ENCODE peak calls at places on chromosome 4, in eight cellular contexts. One of them, this sample, is unnamed.
A peak's percentile ranks its signal among the peaks of the same experiment; 100 is the strongest.

GRCh38 chr4:5940470-5941203 is 47.8 kb upstream of the CRMP1 start:
- DNase-seq in mucosa of descending colon: no peak
- DNase-seq in spleen: peak; percentile 42
- DNase-seq in cardiac fibroblast: peak; percentile 12
- DNase-seq in brain microvascular endothelial cell: peak; percentile 11
- DNase-seq in DND-41: no peak
- DNase-seq in neural progenitor cell: peak; percentile 46
- DNase-seq in NB4: peak; percentile 57
- DNase-seq in this sample: no peak

GRCh38 chr4:188246488-188246887 is 107.2 kb downstream of the TRIML1 start:
- DNase-seq in mucosa of descending colon: no peak
- DNase-seq in spleen: no peak
- DNase-seq in cardiac fibroblast: peak; percentile 36
- DNase-seq in brain microvascular endothelial cell: no peak
- DNase-seq in DND-41: no peak
- DNase-seq in neural progenitor cell: peak; percentile 50
- DNase-seq in NB4: peak; percentile 4
- DNase-seq in this sample: no peak

GRCh38 chr4:10015140-10015753 is 6.0 kb downstream of the SLC2A9 start:
- DNase-seq in mucosa of descending colon: no peak
- DNase-seq in spleen: no peak
- DNase-seq in cardiac fibroblast: peak; percentile 79
- DNase-seq in brain microvascular endothelial cell: peak; percentile 57
- DNase-seq in DND-41: peak; percentile 50
- DNase-seq in neural progenitor cell: peak; percentile 72
- DNase-seq in NB4: peak; percentile 82
- DNase-seq in this sample: no peak

GRCh38 chr4:24771241-24771640 is 24.1 kb upstream of the SOD3 start:
- DNase-seq in mucosa of descending colon: no peak
- DNase-seq in spleen: no peak
- DNase-seq in cardiac fibroblast: no peak
- DNase-seq in brain microvascular endothelial cell: no peak
- DNase-seq in DND-41: no peak
- DNase-seq in neural progenitor cell: no peak
- DNase-seq in NB4: no peak
- DNase-seq in this sample: no peak

GRCh38 chr4:168097161-168097560 is 4.8 kb downstream of the ANXA10 start:
- DNase-seq in mucosa of descending colon: no peak
- DNase-seq in spleen: no peak
- DNase-seq in cardiac fibroblast: peak; percentile 9
- DNase-seq in brain microvascular endothelial cell: no peak
- DNase-seq in DND-41: no peak
- DNase-seq in neural progenitor cell: no peak
- DNase-seq in NB4: no peak
- DNase-seq in this sample: no peak

GRCh38 chr4:83658806-83659205 is 122.9 kb downstream of the GPAT3 start:
- DNase-seq in mucosa of descending colon: no peak
- DNase-seq in spleen: no peak
- DNase-seq in cardiac fibroblast: no peak
- DNase-seq in brain microvascular endothelial cell: peak; percentile 12
- DNase-seq in DND-41: no peak
- DNase-seq in neural progenitor cell: no peak
- DNase-seq in NB4: no peak
- DNase-seq in this sample: no peak

GRCh38 chr4:165199286-165199685 is 8.1 kb upstream of the KLHL2 start:
- DNase-seq in mucosa of descending colon: no peak
- DNase-seq in spleen: no peak
- DNase-seq in cardiac fibroblast: no peak
- DNase-seq in brain microvascular endothelial cell: no peak
- DNase-seq in DND-41: no peak
- DNase-seq in neural progenitor cell: no peak
- DNase-seq in NB4: no peak
- DNase-seq in this sample: no peak

GRCh38 chr4:64774626-64775025 is 365.4 kb upstream of the TECRL start:
- DNase-seq in mucosa of descending colon: no peak
- DNase-seq in spleen: no peak
- DNase-seq in cardiac fibroblast: no peak
- DNase-seq in brain microvascular endothelial cell: no peak
- DNase-seq in DND-41: no peak
- DNase-seq in neural progenitor cell: no peak
- DNase-seq in NB4: no peak
- DNase-seq in this sample: no peak

GRCh38 chr4:183855651-183856190 is 49.4 kb upstream of the STOX2 start:
- DNase-seq in mucosa of descending colon: no peak
- DNase-seq in spleen: no peak
- DNase-seq in cardiac fibroblast: no peak
- DNase-seq in brain microvascular endothelial cell: no peak
- DNase-seq in DND-41: no peak
- DNase-seq in neural progenitor cell: no peak
- DNase-seq in NB4: no peak
- DNase-seq in this sample: no peak

GRCh38 chr4:109969909-109970308 is 57.2 kb downstream of the EGF start:
- DNase-seq in mucosa of descending colon: no peak
- DNase-seq in spleen: no peak
- DNase-seq in cardiac fibroblast: no peak
- DNase-seq in brain microvascular endothelial cell: no peak
- DNase-seq in DND-41: peak; percentile 30
- DNase-seq in neural progenitor cell: no peak
- DNase-seq in NB4: peak; percentile 11
- DNase-seq in this sample: no peak

GRCh38 chr4:25638221-25638601 is 17.4 kb upstream of the SLC34A2 start:
- DNase-seq in mucosa of descending colon: no peak
- DNase-seq in spleen: peak; percentile 16
- DNase-seq in cardiac fibroblast: no peak
- DNase-seq in brain microvascular endothelial cell: no peak
- DNase-seq in DND-41: no peak
- DNase-seq in neural progenitor cell: no peak
- DNase-seq in NB4: no peak
- DNase-seq in this sample: no peak

GRCh38 chr4:187208641-187209040 is 485.0 kb upstream of the FAT1 start:
- DNase-seq in mucosa of descending colon: no peak
- DNase-seq in spleen: no peak
- DNase-seq in cardiac fibroblast: no peak
- DNase-seq in brain microvascular endothelial cell: no peak
- DNase-seq in DND-41: no peak
- DNase-seq in neural progenitor cell: no peak
- DNase-seq in NB4: no peak
- DNase-seq in this sample: no peak

GRCh38 chr4:41334182-41334581 is 77.5 kb downstream of the UCHL1 start:
- DNase-seq in mucosa of descending colon: no peak
- DNase-seq in spleen: no peak
- DNase-seq in cardiac fibroblast: no peak
- DNase-seq in brain microvascular endothelial cell: no peak
- DNase-seq in DND-41: no peak
- DNase-seq in neural progenitor cell: no peak
- DNase-seq in NB4: no peak
- DNase-seq in this sample: no peak

GRCh38 chr4:73275318-73275654 is 16.7 kb upstream of the ANKRD17 start:
- DNase-seq in mucosa of descending colon: no peak
- DNase-seq in spleen: no peak
- DNase-seq in cardiac fibroblast: no peak
- DNase-seq in brain microvascular endothelial cell: no peak
- DNase-seq in DND-41: no peak
- DNase-seq in neural progenitor cell: no peak
- DNase-seq in NB4: no peak
- DNase-seq in this sample: no peak

GRCh38 chr4:140427104-140427918 is at the start of gene CLGN:
- DNase-seq in mucosa of descending colon: peak; percentile 66
- DNase-seq in spleen: peak; percentile 89
- DNase-seq in cardiac fibroblast: peak; percentile 43
- DNase-seq in brain microvascular endothelial cell: peak; percentile 22
- DNase-seq in DND-41: peak; percentile 69
- DNase-seq in neural progenitor cell: peak; percentile 97
- DNase-seq in NB4: peak; percentile 81
- DNase-seq in this sample: peak; percentile 73

GRCh38 chr4:71520850-71521249 is 182.0 kb downstream of the SLC4A4 start:
- DNase-seq in mucosa of descending colon: no peak
- DNase-seq in spleen: no peak
- DNase-seq in cardiac fibroblast: no peak
- DNase-seq in brain microvascular endothelial cell: no peak
- DNase-seq in DND-41: no peak
- DNase-seq in neural progenitor cell: no peak
- DNase-seq in NB4: no peak
- DNase-seq in this sample: no peak

GRCh38 chr4:663438-664428 is 10.3 kb downstream of the ATP5ME start:
- DNase-seq in mucosa of descending colon: peak; percentile 81
- DNase-seq in spleen: peak; percentile 95
- DNase-seq in cardiac fibroblast: no peak
- DNase-seq in brain microvascular endothelial cell: no peak
- DNase-seq in DND-41: peak; percentile 91
- DNase-seq in neural progenitor cell: peak; percentile 83
- DNase-seq in NB4: peak; percentile 15
- DNase-seq in this sample: peak; percentile 86

GRCh38 chr4:54439831-54440243 is 210.7 kb downstream of the PDGFRA start:
- DNase-seq in mucosa of descending colon: no peak
- DNase-seq in spleen: no peak
- DNase-seq in cardiac fibroblast: peak; percentile 81
- DNase-seq in brain microvascular endothelial cell: peak; percentile 52
- DNase-seq in DND-41: no peak
- DNase-seq in neural progenitor cell: peak; percentile 59
- DNase-seq in NB4: peak; percentile 72
- DNase-seq in this sample: peak; percentile 47

GRCh38 chr4:106329027-106329618 is 12.8 kb downstream of the AIMP1 start:
- DNase-seq in mucosa of descending colon: no peak
- DNase-seq in spleen: no peak
- DNase-seq in cardiac fibroblast: peak; percentile 69
- DNase-seq in brain microvascular endothelial cell: peak; percentile 44
- DNase-seq in DND-41: no peak
- DNase-seq in neural progenitor cell: peak; percentile 26
- DNase-seq in NB4: peak; percentile 55
- DNase-seq in this sample: no peak

DNA sequence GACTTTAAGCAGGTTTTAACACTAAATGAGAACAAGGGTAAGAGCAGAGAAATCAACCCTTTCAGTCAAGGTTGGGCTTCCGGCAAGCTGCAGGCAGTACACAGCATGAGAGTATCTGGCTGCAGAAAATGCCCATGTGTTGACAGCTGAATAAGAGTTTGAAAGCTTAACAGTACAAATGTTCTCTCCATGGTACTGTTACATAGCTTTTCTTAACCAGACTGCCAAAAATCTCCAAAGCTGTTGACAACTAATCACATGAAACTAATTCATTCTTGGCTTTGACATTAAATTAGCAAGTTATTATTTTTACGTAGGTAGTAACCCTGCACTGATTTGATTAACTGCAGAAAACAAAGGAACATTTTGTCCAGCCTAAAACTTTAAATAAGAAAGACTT is 153.5 kb downstream of the SLC10A7 start:
- DNase-seq in mucosa of descending colon: no peak
- DNase-seq in spleen: no peak
- DNase-seq in cardiac fibroblast: peak; percentile 27
- DNase-seq in brain microvascular endothelial cell: no peak
- DNase-seq in DND-41: no peak
- DNase-seq in neural progenitor cell: no peak
- DNase-seq in NB4: no peak
- DNase-seq in this sample: no peak
- H3K4me3 ChIP-seq in mucosa of descending colon: no peak overlapping the region
- H3K4me3 ChIP-seq in spleen: no peak overlapping the region
- H3K4me3 ChIP-seq in cardiac fibroblast: no peak overlapping the region
- H3K4me3 ChIP-seq in brain microvascular endothelial cell: no peak overlapping the region
- H3K4me3 ChIP-seq in DND-41: no peak overlapping the region
- H3K4me3 ChIP-seq in neural progenitor cell: no peak overlapping the region
- H3K4me3 ChIP-seq in NB4: no peak overlapping the region
- H3K4me3 ChIP-seq in this sample: no peak overlapping the region

DNA sequence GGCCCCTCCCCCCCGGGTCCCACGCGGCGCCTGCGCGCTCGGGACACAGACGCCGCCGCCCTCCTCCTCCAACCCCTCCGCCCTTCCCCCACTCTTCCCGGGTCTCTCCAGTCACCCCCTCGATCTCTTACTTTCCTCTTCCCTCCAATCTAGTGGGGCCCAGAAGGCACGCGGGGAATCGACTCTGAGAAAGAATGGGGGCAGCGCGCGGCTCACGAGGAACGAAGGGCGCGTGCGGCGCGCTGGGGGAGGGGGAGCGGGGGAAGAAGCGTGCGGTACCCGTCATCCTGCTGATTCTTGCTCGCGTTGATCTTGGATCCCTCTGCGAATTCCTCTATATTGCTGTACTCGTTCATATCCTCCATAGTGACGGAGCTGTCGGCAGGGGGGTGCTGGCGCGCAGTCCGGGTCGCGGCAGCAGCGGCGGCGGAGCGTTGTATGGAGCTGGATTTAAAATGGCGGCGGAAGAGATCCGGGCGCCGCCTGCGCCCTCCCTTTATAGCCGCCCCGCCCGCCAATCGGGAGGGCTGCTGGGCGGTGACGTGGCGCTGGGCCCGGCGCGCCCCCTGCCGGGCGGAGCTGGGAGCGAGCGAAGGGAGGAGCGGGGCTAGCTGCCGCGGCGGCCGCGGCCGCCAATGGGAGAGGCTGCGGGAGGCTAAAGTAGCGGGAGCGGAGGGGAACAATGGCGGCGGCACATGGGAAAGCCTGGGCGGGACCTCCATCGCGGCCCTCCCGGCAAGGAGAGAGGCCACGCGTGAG is 1.1 kb downstream of the HNRNPDL start:
- DNase-seq in mucosa of descending colon: peak; percentile 95
- DNase-seq in spleen: peak; percentile 97
- DNase-seq in cardiac fibroblast: peak; percentile 91
- DNase-seq in brain microvascular endothelial cell: peak; percentile 86
- DNase-seq in DND-41: peak; percentile 95
- DNase-seq in neural progenitor cell: peak; percentile 97
- DNase-seq in NB4: peak; percentile 92
- DNase-seq in this sample: peak; percentile 94
- TF ChIP-seq CTCF in mucosa of descending colon: peak; percentile 96
- TF ChIP-seq CTCF in spleen: peak; percentile 88
- TF ChIP-seq CTCF in cardiac fibroblast: peak; percentile 44
- TF ChIP-seq CTCF in brain microvascular endothelial cell: peak; percentile 58
- TF ChIP-seq CTCF in DND-41: peak; percentile 88
- TF ChIP-seq CTCF in neural progenitor cell: peak; percentile 89
- TF ChIP-seq CTCF in NB4: peak; percentile 53
- TF ChIP-seq CTCF in this sample: peak; percentile 94

DNA sequence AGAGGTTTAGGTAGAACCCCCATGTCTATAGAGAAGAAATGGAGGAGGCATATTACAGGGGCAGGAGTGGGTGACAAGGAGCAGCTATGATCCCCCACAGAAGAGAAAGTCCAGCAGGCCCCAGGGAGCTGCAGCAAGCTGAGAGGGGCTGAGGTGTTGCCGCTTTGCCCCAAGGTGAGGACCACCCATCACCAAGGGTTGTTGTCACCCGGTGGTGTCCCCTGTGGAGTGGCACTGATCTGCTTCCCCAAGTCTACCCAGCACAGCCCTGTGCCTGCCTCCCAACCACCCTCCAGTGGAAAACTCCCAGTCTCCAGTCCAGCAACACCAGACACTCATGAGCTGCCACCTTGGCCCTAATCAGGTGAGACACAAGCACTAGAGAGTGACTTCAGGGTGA is 149.3 kb upstream of the NOCT start:
- DNase-seq in mucosa of descending colon: no peak
- DNase-seq in spleen: no peak
- DNase-seq in cardiac fibroblast: no peak
- DNase-seq in brain microvascular endothelial cell: no peak
- DNase-seq in DND-41: no peak
- DNase-seq in neural progenitor cell: no peak
- DNase-seq in NB4: no peak
- DNase-seq in this sample: no peak
- H3K4me3 ChIP-seq in mucosa of descending colon: no peak overlapping the region
- H3K4me3 ChIP-seq in spleen: no peak overlapping the region
- H3K4me3 ChIP-seq in cardiac fibroblast: no peak overlapping the region
- H3K4me3 ChIP-seq in brain microvascular endothelial cell: no peak overlapping the region
- H3K4me3 ChIP-seq in DND-41: no peak overlapping the region
- H3K4me3 ChIP-seq in neural progenitor cell: no peak overlapping the region
- H3K4me3 ChIP-seq in NB4: no peak overlapping the region
- H3K4me3 ChIP-seq in this sample: no peak overlapping the region

GRCh38 chr4:2526559-2526958 is 9.9 kb upstream of the FAM193A start:
- DNase-seq in mucosa of descending colon: no peak
- DNase-seq in spleen: no peak
- DNase-seq in cardiac fibroblast: no peak
- DNase-seq in brain microvascular endothelial cell: no peak
- DNase-seq in DND-41: no peak
- DNase-seq in neural progenitor cell: no peak
- DNase-seq in NB4: no peak
- DNase-seq in this sample: no peak
- TF ChIP-seq CTCF in mucosa of descending colon: no peak
- TF ChIP-seq CTCF in spleen: no peak
- TF ChIP-seq CTCF in cardiac fibroblast: no peak
- TF ChIP-seq CTCF in brain microvascular endothelial cell: no peak
- TF ChIP-seq CTCF in DND-41: no peak
- TF ChIP-seq CTCF in neural progenitor cell: no peak
- TF ChIP-seq CTCF in NB4: no peak
- TF ChIP-seq CTCF in this sample: no peak

This sample was measured in lower lobe of right lung.